ENCODE peak calls at places on chromosome 7, in nine cellular contexts. One of them, this sample, is unnamed.

GRCh38 chr7:11486271-11486670 is 345.7 kb downstream of the THSD7A start:
- DNase-seq in pancreas: no peak
- DNase-seq in neuronal stem cell: no peak
- DNase-seq in psoas muscle: no peak
- DNase-seq in gastrocnemius medialis: no peak
- DNase-seq in mammary epithelial cell: no peak
- DNase-seq in endodermal cell: no peak
- DNase-seq in tibial nerve: no peak
- DNase-seq in GM06990: no peak
- DNase-seq in this sample: no peak

GRCh38 chr7:13231216-13231615 is 543.8 kb downstream of the ARL4A start:
- DNase-seq in pancreas: no peak
- DNase-seq in neuronal stem cell: peak; percentile 58
- DNase-seq in psoas muscle: no peak
- DNase-seq in gastrocnemius medialis: no peak
- DNase-seq in mammary epithelial cell: no peak
- DNase-seq in endodermal cell: no peak
- DNase-seq in tibial nerve: no peak
- DNase-seq in GM06990: no peak
- DNase-seq in this sample: no peak

GRCh38 chr7:77658928-77659327 is 37.3 kb upstream of the RSBN1L start:
- DNase-seq in pancreas: no peak
- DNase-seq in neuronal stem cell: no peak
- DNase-seq in psoas muscle: no peak
- DNase-seq in gastrocnemius medialis: no peak
- DNase-seq in mammary epithelial cell: no peak
- DNase-seq in endodermal cell: no peak
- DNase-seq in tibial nerve: no peak
- DNase-seq in GM06990: no peak
- DNase-seq in this sample: no peak

GRCh38 chr7:45715471-45716352 is 141.5 kb downstream of the ADCY1 start:
- DNase-seq in pancreas: no peak
- DNase-seq in neuronal stem cell: no peak
- DNase-seq in psoas muscle: no peak
- DNase-seq in gastrocnemius medialis: no peak
- DNase-seq in mammary epithelial cell: no peak
- DNase-seq in endodermal cell: peak; percentile 36
- DNase-seq in tibial nerve: peak; percentile 2
- DNase-seq in GM06990: no peak
- DNase-seq in this sample: no peak

GRCh38 chr7:22578048-22578770 is 78.2 kb upstream of the STEAP1B start:
- DNase-seq in pancreas: no peak
- DNase-seq in neuronal stem cell: no peak
- DNase-seq in psoas muscle: no peak
- DNase-seq in gastrocnemius medialis: no peak
- DNase-seq in mammary epithelial cell: peak; percentile 54
- DNase-seq in endodermal cell: no peak
- DNase-seq in tibial nerve: no peak
- DNase-seq in GM06990: no peak
- DNase-seq in this sample: no peak

GRCh38 chr7:24025094-24025493 is 258.9 kb upstream of the NPY start:
- DNase-seq in pancreas: no peak
- DNase-seq in neuronal stem cell: no peak
- DNase-seq in psoas muscle: no peak
- DNase-seq in gastrocnemius medialis: no peak
- DNase-seq in mammary epithelial cell: peak; percentile 18
- DNase-seq in endodermal cell: no peak
- DNase-seq in tibial nerve: no peak
- DNase-seq in GM06990: no peak
- DNase-seq in this sample: peak; percentile 2

GRCh38 chr7:18663321-18663720 is 167.8 kb downstream of the HDAC9 start:
- DNase-seq in pancreas: no peak
- DNase-seq in neuronal stem cell: no peak
- DNase-seq in psoas muscle: no peak
- DNase-seq in gastrocnemius medialis: no peak
- DNase-seq in mammary epithelial cell: no peak
- DNase-seq in endodermal cell: no peak
- DNase-seq in tibial nerve: no peak
- DNase-seq in GM06990: no peak
- DNase-seq in this sample: no peak

GRCh38 chr7:50450691-50451051 is 521 bp upstream of the FIGNL1 start:
- DNase-seq in pancreas: peak; percentile 62
- DNase-seq in neuronal stem cell: no peak
- DNase-seq in psoas muscle: no peak
- DNase-seq in gastrocnemius medialis: no peak
- DNase-seq in mammary epithelial cell: no peak
- DNase-seq in endodermal cell: peak; percentile 55
- DNase-seq in tibial nerve: no peak
- DNase-seq in GM06990: no peak
- DNase-seq in this sample: peak; percentile 66

GRCh38 chr7:128236924-128237586 is 4.0 kb upstream of the LEP start:
- DNase-seq in pancreas: no peak
- DNase-seq in neuronal stem cell: no peak
- DNase-seq in psoas muscle: no peak
- DNase-seq in gastrocnemius medialis: no peak
- DNase-seq in mammary epithelial cell: peak; percentile 99
- DNase-seq in endodermal cell: no peak
- DNase-seq in tibial nerve: no peak
- DNase-seq in GM06990: no peak
- DNase-seq in this sample: no peak

GRCh38 chr7:2082357-2083038 is 150.2 kb downstream of the MAD1L1 start:
- DNase-seq in pancreas: no peak
- DNase-seq in neuronal stem cell: no peak
- DNase-seq in psoas muscle: peak; percentile 54
- DNase-seq in gastrocnemius medialis: no peak
- DNase-seq in mammary epithelial cell: no peak
- DNase-seq in endodermal cell: no peak
- DNase-seq in tibial nerve: no peak
- DNase-seq in GM06990: no peak
- DNase-seq in this sample: peak; percentile 80

GRCh38 chr7:127336458-127336857 is 56.0 kb downstream of the ZNF800 start:
- DNase-seq in pancreas: no peak
- DNase-seq in neuronal stem cell: no peak
- DNase-seq in psoas muscle: no peak
- DNase-seq in gastrocnemius medialis: no peak
- DNase-seq in mammary epithelial cell: no peak
- DNase-seq in endodermal cell: no peak
- DNase-seq in tibial nerve: no peak
- DNase-seq in GM06990: no peak
- DNase-seq in this sample: no peak

GRCh38 chr7:22052221-22052639 is 106.5 kb upstream of the CDCA7L start:
- DNase-seq in pancreas: no peak
- DNase-seq in neuronal stem cell: no peak
- DNase-seq in psoas muscle: no peak
- DNase-seq in gastrocnemius medialis: no peak
- DNase-seq in mammary epithelial cell: peak; percentile 14
- DNase-seq in endodermal cell: no peak
- DNase-seq in tibial nerve: no peak
- DNase-seq in GM06990: no peak
- DNase-seq in this sample: no peak

DNA sequence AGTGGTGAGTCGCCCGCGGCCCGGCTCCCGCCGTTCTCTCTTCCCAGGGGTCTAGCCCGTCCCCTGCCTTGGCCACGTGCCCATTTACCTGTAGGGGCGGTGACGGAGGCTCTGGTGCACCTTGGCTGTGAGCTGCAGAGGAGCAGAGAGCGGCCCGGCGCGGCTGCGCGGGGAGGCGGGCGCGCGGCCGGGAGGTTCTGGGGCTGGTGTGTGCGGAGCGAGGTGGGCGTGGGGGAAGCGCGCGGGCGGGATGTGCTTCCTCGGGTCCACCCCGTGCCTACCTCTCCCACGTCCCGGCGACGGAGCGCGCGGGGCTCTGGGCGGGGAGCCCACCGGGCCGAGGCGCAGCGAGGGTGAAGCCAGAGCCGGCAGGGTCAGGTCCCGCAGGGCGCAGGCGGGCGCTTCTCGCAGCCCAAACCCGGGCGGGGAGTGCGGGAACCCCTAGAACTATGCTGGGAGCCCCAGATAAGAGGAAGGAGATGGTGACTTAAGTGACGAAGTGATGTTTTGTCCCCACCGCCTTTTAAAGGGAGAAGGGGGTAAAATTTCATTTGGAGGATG is 430 bp downstream of the UPP1 start:
- DNase-seq in pancreas: no peak
- DNase-seq in neuronal stem cell: no peak
- DNase-seq in psoas muscle: peak; percentile 56
- DNase-seq in gastrocnemius medialis: no peak
- DNase-seq in mammary epithelial cell: no peak
- DNase-seq in endodermal cell: peak; percentile 95
- DNase-seq in tibial nerve: no peak
- DNase-seq in GM06990: no peak
- DNase-seq in this sample: peak; percentile 90
- H3K4me3 ChIP-seq in pancreas: peak overlapping the region; percentile 79
- H3K4me3 ChIP-seq in neuronal stem cell: peak overlapping the region; percentile 92
- H3K4me3 ChIP-seq in psoas muscle: peak overlapping the region; percentile 83
- H3K4me3 ChIP-seq in gastrocnemius medialis: peak overlapping the region; percentile 88
- H3K4me3 ChIP-seq in mammary epithelial cell: peak overlapping the region; percentile 86
- H3K4me3 ChIP-seq in endodermal cell: peak overlapping the region; percentile 99
- H3K4me3 ChIP-seq in tibial nerve: peak overlapping the region; percentile 68
- H3K4me3 ChIP-seq in GM06990: peak overlapping the region; percentile 68
- H3K4me3 ChIP-seq in this sample: peak overlapping the region; percentile 79

GRCh38 chr7:43844662-43845061 is 24.7 kb downstream of the MRPS24 start:
- DNase-seq in pancreas: no peak
- DNase-seq in neuronal stem cell: no peak
- DNase-seq in psoas muscle: no peak
- DNase-seq in gastrocnemius medialis: no peak
- DNase-seq in mammary epithelial cell: no peak
- DNase-seq in endodermal cell: no peak
- DNase-seq in tibial nerve: no peak
- DNase-seq in GM06990: no peak
- DNase-seq in this sample: no peak
- H3K36me3 ChIP-seq in pancreas: no peaks in the 10 kb centered on the region
- H3K36me3 ChIP-seq in neuronal stem cell: no peaks in the 10 kb centered on the region
- H3K36me3 ChIP-seq in psoas muscle: no peaks in the 10 kb centered on the region
- H3K36me3 ChIP-seq in gastrocnemius medialis: no peaks in the 10 kb centered on the region
- H3K36me3 ChIP-seq in mammary epithelial cell: no peaks in the 10 kb centered on the region
- H3K36me3 ChIP-seq in endodermal cell: no peaks in the 10 kb centered on the region
- H3K36me3 ChIP-seq in tibial nerve: no peaks in the 10 kb centered on the region
- H3K36me3 ChIP-seq in GM06990: no peaks in the 10 kb centered on the region
- H3K36me3 ChIP-seq in this sample: no peaks in the 10 kb centered on the region

GRCh38 chr7:5425507-5426225 is 2.0 kb upstream of the TNRC18 start:
- DNase-seq in pancreas: peak; percentile 70
- DNase-seq in neuronal stem cell: peak; percentile 83
- DNase-seq in psoas muscle: peak; percentile 69
- DNase-seq in gastrocnemius medialis: peak; percentile 83
- DNase-seq in mammary epithelial cell: peak; percentile 77
- DNase-seq in endodermal cell: peak; percentile 89
- DNase-seq in tibial nerve: peak; percentile 65
- DNase-seq in GM06990: no peak
- DNase-seq in this sample: peak; percentile 88
- H3K27me3 ChIP-seq in pancreas: no peaks in the 10 kb centered on the region
- H3K27me3 ChIP-seq in neuronal stem cell: peaks cover 8% of the 10 kb centered on the region
- H3K27me3 ChIP-seq in psoas muscle: no peaks in the 10 kb centered on the region
- H3K27me3 ChIP-seq in gastrocnemius medialis: no peaks in the 10 kb centered on the region
- H3K27me3 ChIP-seq in mammary epithelial cell: no peaks in the 10 kb centered on the region
- H3K27me3 ChIP-seq in endodermal cell: no peaks in the 10 kb centered on the region
- H3K27me3 ChIP-seq in tibial nerve: no peaks in the 10 kb centered on the region
- H3K27me3 ChIP-seq in GM06990: peaks cover 3% of the 10 kb centered on the region
- H3K27me3 ChIP-seq in this sample: peaks cover 64% of the 10 kb centered on the region

GRCh38 chr7:139340037-139340807 is 915 bp upstream of the FMC1 start:
- DNase-seq in pancreas: peak; percentile 98
- DNase-seq in neuronal stem cell: peak; percentile 99
- DNase-seq in psoas muscle: peak; percentile 96
- DNase-seq in gastrocnemius medialis: peak; percentile 100
- DNase-seq in mammary epithelial cell: peak; percentile 99
- DNase-seq in endodermal cell: peak; percentile 98
- DNase-seq in tibial nerve: peak; percentile 100
- DNase-seq in GM06990: peak; percentile 100
- DNase-seq in this sample: peak; percentile 95

GRCh38 chr7:139339025-139339424 is 2.1 kb upstream of the FMC1 start:
- DNase-seq in pancreas: no peak
- DNase-seq in neuronal stem cell: no peak
- DNase-seq in psoas muscle: no peak
- DNase-seq in gastrocnemius medialis: no peak
- DNase-seq in mammary epithelial cell: no peak
- DNase-seq in endodermal cell: no peak
- DNase-seq in tibial nerve: no peak
- DNase-seq in GM06990: no peak
- DNase-seq in this sample: no peak

GRCh38 chr7:139340808-139341057 is 404 bp upstream of the FMC1 start:
- DNase-seq in pancreas: no peak
- DNase-seq in neuronal stem cell: no peak
- DNase-seq in psoas muscle: peak; percentile 75
- DNase-seq in gastrocnemius medialis: no peak
- DNase-seq in mammary epithelial cell: no peak
- DNase-seq in endodermal cell: no peak
- DNase-seq in tibial nerve: no peak
- DNase-seq in GM06990: no peak
- DNase-seq in this sample: no peak

GRCh38 chr7:139341058-139341775 is at the start of gene FMC1:
- DNase-seq in pancreas: peak; percentile 97
- DNase-seq in neuronal stem cell: peak; percentile 91
- DNase-seq in psoas muscle: peak; percentile 93
- DNase-seq in gastrocnemius medialis: peak; percentile 96
- DNase-seq in mammary epithelial cell: peak; percentile 89
- DNase-seq in endodermal cell: peak; percentile 97
- DNase-seq in tibial nerve: peak; percentile 89
- DNase-seq in GM06990: peak; percentile 91
- DNase-seq in this sample: peak; percentile 90

DNA sequence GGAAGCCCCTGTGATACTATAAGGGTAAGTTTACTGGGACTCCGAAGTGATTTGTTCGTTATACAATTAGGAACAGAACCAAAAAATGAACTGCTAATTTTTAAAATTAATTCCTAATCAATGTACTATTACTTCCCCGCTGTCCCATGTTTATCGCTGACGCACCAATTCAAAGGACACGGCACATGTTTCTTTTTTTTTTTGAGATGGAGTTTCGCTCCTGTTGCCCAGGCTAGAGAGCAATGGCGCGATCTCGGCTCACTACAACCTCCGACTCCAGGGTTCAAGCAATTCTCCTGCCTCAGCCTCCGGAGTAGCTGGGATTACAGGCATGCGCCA is 1.5 kb upstream of the FMC1 start:
- DNase-seq in pancreas: no peak
- DNase-seq in neuronal stem cell: no peak
- DNase-seq in psoas muscle: no peak
- DNase-seq in gastrocnemius medialis: no peak
- DNase-seq in mammary epithelial cell: no peak
- DNase-seq in endodermal cell: no peak
- DNase-seq in tibial nerve: no peak
- DNase-seq in GM06990: no peak
- DNase-seq in this sample: no peak
- H3K4me3 ChIP-seq in pancreas: peak overlapping the region; percentile 85
- H3K4me3 ChIP-seq in neuronal stem cell: peak overlapping the region; percentile 74
- H3K4me3 ChIP-seq in psoas muscle: peak overlapping the region; percentile 89
- H3K4me3 ChIP-seq in gastrocnemius medialis: peak overlapping the region; percentile 96
- H3K4me3 ChIP-seq in mammary epithelial cell: peak overlapping the region; percentile 73
- H3K4me3 ChIP-seq in endodermal cell: peak overlapping the region; percentile 99
- H3K4me3 ChIP-seq in tibial nerve: peak overlapping the region; percentile 90
- H3K4me3 ChIP-seq in GM06990: peak overlapping the region; percentile 76
- H3K4me3 ChIP-seq in this sample: peak overlapping the region; percentile 96

GRCh38 chr7:16741676-16742075 is 11.9 kb upstream of the TSPAN13 start:
- DNase-seq in pancreas: no peak
- DNase-seq in neuronal stem cell: no peak
- DNase-seq in psoas muscle: no peak
- DNase-seq in gastrocnemius medialis: no peak
- DNase-seq in mammary epithelial cell: peak; percentile 62
- DNase-seq in endodermal cell: no peak
- DNase-seq in tibial nerve: no peak
- DNase-seq in GM06990: no peak
- DNase-seq in this sample: no peak
- H3K36me3 ChIP-seq in pancreas: no peaks in the 10 kb centered on the region
- H3K36me3 ChIP-seq in neuronal stem cell: no peaks in the 10 kb centered on the region
- H3K36me3 ChIP-seq in psoas muscle: no peaks in the 10 kb centered on the region
- H3K36me3 ChIP-seq in gastrocnemius medialis: no peaks in the 10 kb centered on the region
- H3K36me3 ChIP-seq in mammary epithelial cell: no peaks in the 10 kb centered on the region
- H3K36me3 ChIP-seq in endodermal cell: no peaks in the 10 kb centered on the region
- H3K36me3 ChIP-seq in tibial nerve: no peaks in the 10 kb centered on the region
- H3K36me3 ChIP-seq in GM06990: no peaks in the 10 kb centered on the region
- H3K36me3 ChIP-seq in this sample: no peaks in the 10 kb centered on the region

GRCh38 chr7:26074919-26075318 is 77.1 kb upstream of the NFE2L3 start:
- DNase-seq in pancreas: no peak
- DNase-seq in neuronal stem cell: no peak
- DNase-seq in psoas muscle: no peak
- DNase-seq in gastrocnemius medialis: no peak
- DNase-seq in mammary epithelial cell: no peak
- DNase-seq in endodermal cell: no peak
- DNase-seq in tibial nerve: no peak
- DNase-seq in GM06990: no peak
- DNase-seq in this sample: no peak
- H3K27me3 ChIP-seq in pancreas: no peaks in the 10 kb centered on the region
- H3K27me3 ChIP-seq in neuronal stem cell: no peaks in the 10 kb centered on the region
- H3K27me3 ChIP-seq in psoas muscle: peaks cover 27% of the 10 kb centered on the region
- H3K27me3 ChIP-seq in gastrocnemius medialis: peaks cover 15% of the 10 kb centered on the region
- H3K27me3 ChIP-seq in mammary epithelial cell: no peaks in the 10 kb centered on the region
- H3K27me3 ChIP-seq in endodermal cell: no peaks in the 10 kb centered on the region
- H3K27me3 ChIP-seq in tibial nerve: no peaks in the 10 kb centered on the region
- H3K27me3 ChIP-seq in GM06990: no peaks in the 10 kb centered on the region
- H3K27me3 ChIP-seq in this sample: no peaks in the 10 kb centered on the region

This sample was measured in H7.